ENCODE peak calls at places on chromosomes 4 and X, in five cellular contexts. One of them, this sample, is unnamed.

GRCh38 chr4:40682298-40683101 is 52.8 kb upstream of the RBM47 start:
- DNase-seq in H1: no peak
- DNase-seq in GM12878: no peak
- DNase-seq in HepG2: no peak
- DNase-seq in HEK293T: no peak
- DNase-seq in this sample: no peak

GRCh38 chr4:60729194-60729593 is 470.9 kb upstream of the ADGRL3 start:
- DNase-seq in H1: no peak
- DNase-seq in HepG2: no peak
- DNase-seq in HEK293T: no peak
- DNase-seq in GM12878: no peak
- DNase-seq in this sample: no peak

GRCh38 chr4:151169900-151170299 is 70.5 kb downstream of the RPS3A start:
- DNase-seq in HepG2: no peak
- DNase-seq in HEK293T: no peak
- DNase-seq in H1: no peak
- DNase-seq in GM12878: no peak
- DNase-seq in this sample: no peak

GRCh38 chr4:123603165-123603564 is 206.6 kb downstream of the SPRY1 start:
- DNase-seq in H1: no peak
- DNase-seq in HEK293T: no peak
- DNase-seq in GM12878: no peak
- DNase-seq in HepG2: peak
- DNase-seq in this sample: no peak

GRCh38 chrX:48531359-48531954 is 8.1 kb upstream of the TBC1D25 start:
- DNase-seq in GM12878: no peak
- DNase-seq in H1: no peak
- DNase-seq in HepG2: no peak
- DNase-seq in HEK293T: no peak
- DNase-seq in this sample: no peak

GRCh38 chrX:65926095-65927019 is 113.5 kb downstream of the VSIG4 start:
- DNase-seq in HEK293T: no peak
- DNase-seq in HepG2: no peak
- DNase-seq in GM12878: peak
- DNase-seq in H1: no peak
- DNase-seq in this sample: no peak

GRCh38 chrX:136115124-136115908 is 32.0 kb upstream of the FHL1 start:
- DNase-seq in H1: no peak
- DNase-seq in GM12878: no peak
- DNase-seq in HepG2: no peak
- DNase-seq in HEK293T: no peak
- DNase-seq in this sample: no peak

GRCh38 chr4:113692809-113693411 is 68.6 kb downstream of the CAMK2D start:
- DNase-seq in HEK293T: peak
- DNase-seq in H1: no peak
- DNase-seq in HepG2: no peak
- DNase-seq in GM12878: no peak
- DNase-seq in this sample: no peak

GRCh38 chr4:74420863-74421262 is 24.1 kb upstream of the AREG start:
- DNase-seq in GM12878: no peak
- DNase-seq in H1: no peak
- DNase-seq in HEK293T: no peak
- DNase-seq in HepG2: no peak
- DNase-seq in this sample: no peak

GRCh38 chr4:165016971-165017370 is 14.8 kb upstream of the TRIM60 start:
- DNase-seq in HepG2: peak
- DNase-seq in HEK293T: peak
- DNase-seq in H1: no peak
- DNase-seq in GM12878: no peak
- DNase-seq in this sample: peak

GRCh38 chr4:88843067-88843723 is 145.6 kb upstream of the NAP1L5 start:
- DNase-seq in HepG2: no peak
- DNase-seq in HEK293T: no peak
- DNase-seq in GM12878: no peak
- DNase-seq in H1: no peak
- DNase-seq in this sample: no peak

GRCh38 chrX:19684265-19684664 is 169.0 kb upstream of the MAP3K15 start:
- DNase-seq in GM12878: no peak
- DNase-seq in HepG2: no peak
- DNase-seq in H1: no peak
- DNase-seq in HEK293T: no peak
- DNase-seq in this sample: no peak

GRCh38 chr4:147362868-147363440 is 117.9 kb upstream of the EDNRA start:
- DNase-seq in H1: no peak
- DNase-seq in GM12878: no peak
- DNase-seq in HepG2: no peak
- DNase-seq in HEK293T: no peak
- DNase-seq in this sample: no peak

GRCh38 chr4:147355849-147356248 is 125.0 kb upstream of the EDNRA start:
- DNase-seq in HepG2: no peak
- DNase-seq in HEK293T: no peak
- DNase-seq in H1: no peak
- DNase-seq in GM12878: no peak
- DNase-seq in this sample: no peak

GRCh38 chr4:147361726-147362125 is 119.2 kb upstream of the EDNRA start:
- DNase-seq in HepG2: no peak
- DNase-seq in HEK293T: no peak
- DNase-seq in H1: no peak
- DNase-seq in GM12878: no peak
- DNase-seq in this sample: no peak

GRCh38 chr4:147363514-147363913 is 117.4 kb upstream of the EDNRA start:
- DNase-seq in GM12878: no peak
- DNase-seq in HEK293T: no peak
- DNase-seq in HepG2: no peak
- DNase-seq in H1: no peak
- DNase-seq in this sample: no peak

GRCh38 chr4:147360301-147360700 is 120.6 kb upstream of the EDNRA start:
- DNase-seq in GM12878: no peak
- DNase-seq in HepG2: no peak
- DNase-seq in H1: no peak
- DNase-seq in HEK293T: no peak
- DNase-seq in this sample: no peak
- TF ChIP-seq SUZ12 in GM12878: no peak
- TF ChIP-seq SUZ12 in HepG2: no peak
- TF ChIP-seq SUZ12 in H1: no peak
- TF ChIP-seq SUZ12 in HEK293T: no peak
- TF ChIP-seq SUZ12 in this sample: no peak

DNA sequence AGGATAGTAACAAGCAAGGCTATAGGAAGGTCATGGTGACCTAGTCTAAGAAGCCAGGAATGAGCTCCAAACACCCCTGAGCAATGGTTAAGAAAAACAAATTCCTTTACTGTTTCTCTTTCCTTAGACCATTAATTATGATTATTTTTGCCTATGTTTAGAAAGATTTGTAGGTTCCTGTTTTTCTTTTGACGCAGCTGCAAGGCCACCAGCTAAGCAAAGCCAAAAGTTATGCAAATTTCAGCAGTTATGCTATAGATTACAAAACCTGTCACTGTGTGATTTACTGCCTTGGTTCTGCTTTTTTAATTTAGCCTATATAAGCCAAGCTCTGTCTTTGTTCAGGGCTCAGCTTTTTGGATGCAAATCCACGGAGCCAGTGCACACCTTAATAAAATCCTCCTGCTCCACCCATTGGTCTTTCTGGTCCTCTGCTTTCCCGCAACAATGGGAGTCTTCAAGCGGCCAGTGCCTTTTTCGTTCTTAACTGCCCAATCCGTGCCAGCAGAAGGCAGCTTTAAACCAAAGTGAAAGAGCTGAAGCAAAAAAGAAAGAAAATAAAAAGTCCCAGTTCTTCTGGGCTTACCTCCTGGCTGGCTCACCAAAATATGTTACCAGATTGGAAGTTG is 1.4 kb upstream of the CEP135 start:
- DNase-seq in HEK293T: no peak
- DNase-seq in HepG2: no peak
- DNase-seq in H1: no peak
- DNase-seq in GM12878: peak
- DNase-seq in this sample: no peak
- TF ChIP-seq SUZ12 in HEK293T: no peak
- TF ChIP-seq SUZ12 in HepG2: no peak
- TF ChIP-seq SUZ12 in H1: no peak
- TF ChIP-seq SUZ12 in GM12878: no peak
- TF ChIP-seq SUZ12 in this sample: no peak

GRCh38 chr4:72119946-72120345 is 88.1 kb downstream of the NPFFR2 start:
- DNase-seq in HepG2: no peak
- DNase-seq in HEK293T: no peak
- DNase-seq in GM12878: no peak
- DNase-seq in H1: no peak
- DNase-seq in this sample: peak
- TF ChIP-seq SUZ12 in HepG2: no peak
- TF ChIP-seq SUZ12 in HEK293T: no peak
- TF ChIP-seq SUZ12 in GM12878: no peak
- TF ChIP-seq SUZ12 in H1: no peak
- TF ChIP-seq SUZ12 in this sample: no peak

GRCh38 chrX:34426334-34426733 is 230.8 kb downstream of the TMEM47 start:
- DNase-seq in GM12878: no peak
- DNase-seq in H1: no peak
- DNase-seq in HEK293T: peak
- DNase-seq in HepG2: no peak
- DNase-seq in this sample: peak
- TF ChIP-seq SUZ12 in GM12878: no peak
- TF ChIP-seq SUZ12 in H1: no peak
- TF ChIP-seq SUZ12 in HEK293T: no peak
- TF ChIP-seq SUZ12 in HepG2: no peak
- TF ChIP-seq SUZ12 in this sample: no peak

GRCh38 chrX:23248187-23248586 is 86.5 kb upstream of the PTCHD1 start:
- DNase-seq in HEK293T: no peak
- DNase-seq in H1: no peak
- DNase-seq in GM12878: no peak
- DNase-seq in HepG2: no peak
- DNase-seq in this sample: no peak
- TF ChIP-seq SUZ12 in HEK293T: no peak
- TF ChIP-seq SUZ12 in H1: no peak
- TF ChIP-seq SUZ12 in GM12878: no peak
- TF ChIP-seq SUZ12 in HepG2: no peak
- TF ChIP-seq SUZ12 in this sample: no peak

GRCh38 chr4:150108693-150109092 is 30.4 kb downstream of the DCLK2 start:
- DNase-seq in HepG2: no peak
- DNase-seq in HEK293T: no peak
- DNase-seq in GM12878: no peak
- DNase-seq in H1: no peak
- DNase-seq in this sample: no peak
- TF ChIP-seq SUZ12 in HepG2: no peak
- TF ChIP-seq SUZ12 in HEK293T: no peak
- TF ChIP-seq SUZ12 in GM12878: no peak
- TF ChIP-seq SUZ12 in H1: no peak
- TF ChIP-seq SUZ12 in this sample: no peak

DNA sequence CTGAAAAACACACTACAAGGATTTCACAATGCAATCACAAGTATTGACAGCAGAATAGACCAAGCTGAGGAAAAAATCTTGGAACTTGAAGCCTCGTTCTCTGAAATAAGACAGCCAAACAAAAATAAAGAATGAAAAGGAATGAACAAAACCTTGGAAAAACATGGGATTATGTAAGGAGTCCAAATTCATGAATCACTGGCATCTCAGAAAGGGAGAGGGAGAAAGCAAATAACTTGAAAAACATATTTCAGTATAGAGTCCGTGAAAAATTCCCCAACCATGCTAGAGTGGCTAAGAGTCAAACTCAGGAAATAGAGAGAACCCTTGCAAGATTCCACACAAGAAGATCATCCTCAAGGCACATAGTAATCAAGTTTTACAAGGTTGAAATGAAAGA is 178.5 kb upstream of the CTSO start:
- DNase-seq in GM12878: no peak
- DNase-seq in HEK293T: no peak
- DNase-seq in H1: no peak
- DNase-seq in HepG2: no peak
- DNase-seq in this sample: no peak
- TF ChIP-seq SUZ12 in GM12878: no peak
- TF ChIP-seq SUZ12 in HEK293T: no peak
- TF ChIP-seq SUZ12 in H1: no peak
- TF ChIP-seq SUZ12 in HepG2: no peak
- TF ChIP-seq SUZ12 in this sample: no peak

GRCh38 chr4:159297088-159297487 is 194.2 kb downstream of the RAPGEF2 start:
- DNase-seq in GM12878: no peak
- DNase-seq in H1: no peak
- DNase-seq in HEK293T: no peak
- DNase-seq in HepG2: no peak
- DNase-seq in this sample: no peak

GRCh38 chr4:159296061-159296460 is 193.2 kb downstream of the RAPGEF2 start:
- DNase-seq in GM12878: no peak
- DNase-seq in HEK293T: no peak
- DNase-seq in HepG2: peak
- DNase-seq in H1: no peak
- DNase-seq in this sample: no peak

GRCh38 chr4:159303435-159303834 is 200.6 kb downstream of the RAPGEF2 start:
- DNase-seq in GM12878: no peak
- DNase-seq in HepG2: no peak
- DNase-seq in H1: no peak
- DNase-seq in HEK293T: no peak
- DNase-seq in this sample: no peak

GRCh38 chr4:159298502-159298901 is 195.6 kb downstream of the RAPGEF2 start:
- DNase-seq in H1: no peak
- DNase-seq in HepG2: no peak
- DNase-seq in GM12878: no peak
- DNase-seq in HEK293T: no peak
- DNase-seq in this sample: no peak
- TF ChIP-seq SUZ12 in H1: no peak
- TF ChIP-seq SUZ12 in HepG2: no peak
- TF ChIP-seq SUZ12 in GM12878: no peak
- TF ChIP-seq SUZ12 in HEK293T: no peak
- TF ChIP-seq SUZ12 in this sample: no peak

DNA sequence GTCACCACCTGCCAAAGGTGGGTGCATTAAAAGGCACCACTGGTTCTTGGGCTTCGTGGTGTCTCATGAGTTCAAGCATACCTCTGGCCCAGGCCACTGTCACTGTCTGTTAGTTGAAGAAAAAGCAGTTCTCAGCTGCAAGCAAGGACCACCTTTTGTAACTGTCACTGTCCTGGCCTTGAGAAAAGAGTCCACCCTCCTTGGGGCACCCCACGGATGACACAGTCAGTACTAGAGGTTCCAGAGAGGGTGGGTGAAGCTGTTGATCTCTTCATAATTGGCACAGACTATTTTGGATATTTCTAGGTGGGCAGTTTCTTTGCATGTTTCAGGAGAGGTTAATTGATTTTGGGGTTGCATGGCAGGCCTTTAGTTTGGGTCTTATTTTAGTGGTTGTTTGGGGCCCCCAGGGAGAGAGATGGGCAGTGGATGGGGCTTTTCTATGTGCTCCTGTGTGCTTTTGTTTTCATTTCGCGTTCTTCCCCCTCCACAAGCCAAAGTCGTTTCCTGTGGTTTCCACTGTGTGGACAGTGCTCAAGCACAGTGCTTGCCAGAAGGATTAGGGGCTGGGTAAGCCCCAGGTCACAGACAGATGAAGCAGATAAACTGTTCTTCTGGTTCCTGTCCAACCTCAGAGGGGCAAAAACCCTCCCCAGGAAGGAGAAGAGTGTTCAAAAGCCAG is 156.2 kb upstream of the PPP1R2C start:
- DNase-seq in HepG2: no peak
- DNase-seq in GM12878: peak
- DNase-seq in HEK293T: no peak
- DNase-seq in H1: no peak
- DNase-seq in this sample: no peak
- TF ChIP-seq SUZ12 in HepG2: no peak
- TF ChIP-seq SUZ12 in GM12878: no peak
- TF ChIP-seq SUZ12 in HEK293T: no peak
- TF ChIP-seq SUZ12 in H1: no peak
- TF ChIP-seq SUZ12 in this sample: no peak